ENCODE peak calls at places on chromosomes 12 and 14, in four cellular contexts. One of them, this sample, is unnamed. For H3K4me1, the result is how much of the 10 kb centered on the place peaks cover.

GRCh38 chr14:103453791-103454190 is 68.6 kb downstream of the MARK3 start:
- DNase-seq in Panc1: no peak
- DNase-seq in cardiac muscle cell: no peak
- DNase-seq in adrenal gland: no peak
- DNase-seq in this sample: no peak

GRCh38 chr12:21815306-21816062 is 41.0 kb upstream of the KCNJ8 start:
- DNase-seq in Panc1: no peak
- DNase-seq in cardiac muscle cell: no peak
- DNase-seq in adrenal gland: no peak
- DNase-seq in this sample: no peak

GRCh38 chr12:45703942-45704341 is 25.6 kb upstream of the ARID2 start:
- DNase-seq in Panc1: no peak
- DNase-seq in cardiac muscle cell: no peak
- DNase-seq in adrenal gland: no peak
- DNase-seq in this sample: no peak

GRCh38 chr12:31005944-31006361 is 67.7 kb upstream of the DDX11 start:
- DNase-seq in Panc1: no peak
- DNase-seq in cardiac muscle cell: no peak
- DNase-seq in adrenal gland: no peak
- DNase-seq in this sample: no peak

GRCh38 chr14:65840786-65841185 is 428.3 kb downstream of the FUT8 start:
- DNase-seq in Panc1: no peak
- DNase-seq in cardiac muscle cell: no peak
- DNase-seq in adrenal gland: no peak
- DNase-seq in this sample: no peak

GRCh38 chr12:65965358-65965757 is 141.1 kb downstream of the HMGA2 start:
- DNase-seq in Panc1: no peak
- DNase-seq in cardiac muscle cell: no peak
- DNase-seq in adrenal gland: no peak
- DNase-seq in this sample: no peak

GRCh38 chr14:96098309-96098998 is 59.3 kb downstream of the C14orf132 start:
- DNase-seq in Panc1: peak
- DNase-seq in cardiac muscle cell: peak
- DNase-seq in adrenal gland: peak
- DNase-seq in this sample: peak

GRCh38 chr12:130169256-130169655 is 7.0 kb downstream of the FZD10 start:
- DNase-seq in Panc1: no peak
- DNase-seq in cardiac muscle cell: no peak
- DNase-seq in adrenal gland: no peak
- DNase-seq in this sample: no peak

GRCh38 chr12:12655061-12655460 is 40.9 kb downstream of the GPR19 start:
- DNase-seq in Panc1: no peak
- DNase-seq in cardiac muscle cell: no peak
- DNase-seq in adrenal gland: no peak
- DNase-seq in this sample: no peak

GRCh38 chr14:52067873-52068740 is 752 bp downstream of the NID2 start:
- DNase-seq in Panc1: no peak
- DNase-seq in cardiac muscle cell: peak
- DNase-seq in adrenal gland: no peak
- DNase-seq in this sample: peak

GRCh38 chr14:80634106-80634758 is 307.3 kb downstream of the CEP128 start:
- DNase-seq in Panc1: no peak
- DNase-seq in cardiac muscle cell: no peak
- DNase-seq in adrenal gland: no peak
- DNase-seq in this sample: no peak

GRCh38 chr14:61671086-61671485 is 24.2 kb upstream of the HIF1A start:
- DNase-seq in Panc1: no peak
- DNase-seq in cardiac muscle cell: no peak
- DNase-seq in adrenal gland: no peak
- DNase-seq in this sample: no peak

GRCh38 chr12:130016986-130017385 is 113.2 kb upstream of the TMEM132D start:
- DNase-seq in Panc1: no peak
- DNase-seq in cardiac muscle cell: no peak
- DNase-seq in adrenal gland: no peak
- DNase-seq in this sample: no peak

GRCh38 chr12:120869376-120869775 is 34.8 kb downstream of the SPPL3 start:
- DNase-seq in Panc1: no peak
- DNase-seq in cardiac muscle cell: no peak
- DNase-seq in adrenal gland: no peak
- DNase-seq in this sample: no peak

GRCh38 chr12:6855322-6855721 is 3.4 kb downstream of the USP5 start:
- DNase-seq in Panc1: no peak
- DNase-seq in cardiac muscle cell: no peak
- DNase-seq in adrenal gland: no peak
- DNase-seq in this sample: no peak

GRCh38 chr14:103840016-103840415 is 7.4 kb downstream of the PPP1R13B start:
- DNase-seq in Panc1: no peak
- DNase-seq in cardiac muscle cell: no peak
- DNase-seq in adrenal gland: no peak
- DNase-seq in this sample: no peak

GRCh38 chr14:101357559-101358319 is 203.6 kb upstream of the DIO3 start:
- DNase-seq in Panc1: no peak
- DNase-seq in cardiac muscle cell: no peak
- DNase-seq in adrenal gland: no peak
- DNase-seq in this sample: no peak

GRCh38 chr14:105974902-105975301 is 448.5 kb downstream of the TMEM121 start:
- DNase-seq in Panc1: no peak
- DNase-seq in cardiac muscle cell: no peak
- DNase-seq in adrenal gland: no peak
- DNase-seq in this sample: no peak

GRCh38 chr12:40502322-40502721 is 189.9 kb upstream of the CNTN1 start:
- DNase-seq in Panc1: no peak
- DNase-seq in cardiac muscle cell: no peak
- DNase-seq in adrenal gland: no peak
- DNase-seq in this sample: no peak

GRCh38 chr12:69886101-69886500 is 61.1 kb downstream of the MYRFL start:
- DNase-seq in Panc1: no peak
- DNase-seq in cardiac muscle cell: no peak
- DNase-seq in adrenal gland: no peak
- DNase-seq in this sample: no peak

DNA sequence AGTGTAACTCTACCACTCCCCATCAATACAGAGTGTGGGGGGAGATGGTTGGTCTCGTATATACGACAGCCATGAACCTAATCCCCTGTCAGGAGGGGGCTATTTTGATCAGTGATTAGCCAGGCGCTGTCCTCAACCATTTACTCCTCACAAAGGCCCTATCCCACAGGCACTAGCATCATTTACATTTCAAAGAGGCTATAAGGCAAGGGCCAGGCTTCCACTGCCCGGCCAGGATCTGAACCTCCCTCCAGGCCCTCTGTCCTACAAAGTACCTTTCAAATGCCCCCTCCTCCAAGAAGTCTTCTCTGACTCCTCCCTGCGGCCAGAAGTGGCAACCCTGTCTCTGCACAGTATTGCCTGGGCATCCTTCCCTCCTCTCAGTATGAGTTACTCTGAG is 74.7 kb downstream of the ITPK1 start:
- DNase-seq in Panc1: no peak
- DNase-seq in cardiac muscle cell: no peak
- DNase-seq in adrenal gland: no peak
- DNase-seq in this sample: no peak
- H3K4me1 ChIP-seq in Panc1: under half
- H3K4me1 ChIP-seq in cardiac muscle cell: half or more
- H3K4me1 ChIP-seq in adrenal gland: under half
- H3K4me1 ChIP-seq in this sample: under half

GRCh38 chr12:57166971-57167371 is 19.6 kb upstream of the LRP1-AS start:
- DNase-seq in Panc1: peak
- DNase-seq in cardiac muscle cell: no peak
- DNase-seq in adrenal gland: no peak
- DNase-seq in this sample: no peak
- H3K27ac ChIP-seq in Panc1: no peak
- H3K27ac ChIP-seq in cardiac muscle cell: no peak
- H3K27ac ChIP-seq in adrenal gland: no peak
- H3K27ac ChIP-seq in this sample: no peak

GRCh38 chr12:67991158-67991557 is 1.9 kb downstream of the IFNG-AS1 start:
- DNase-seq in Panc1: no peak
- DNase-seq in cardiac muscle cell: no peak
- DNase-seq in adrenal gland: no peak
- DNase-seq in this sample: no peak
- H3K4me1 ChIP-seq in Panc1: under half
- H3K4me1 ChIP-seq in cardiac muscle cell: under half
- H3K4me1 ChIP-seq in adrenal gland: under half
- H3K4me1 ChIP-seq in this sample: under half

DNA sequence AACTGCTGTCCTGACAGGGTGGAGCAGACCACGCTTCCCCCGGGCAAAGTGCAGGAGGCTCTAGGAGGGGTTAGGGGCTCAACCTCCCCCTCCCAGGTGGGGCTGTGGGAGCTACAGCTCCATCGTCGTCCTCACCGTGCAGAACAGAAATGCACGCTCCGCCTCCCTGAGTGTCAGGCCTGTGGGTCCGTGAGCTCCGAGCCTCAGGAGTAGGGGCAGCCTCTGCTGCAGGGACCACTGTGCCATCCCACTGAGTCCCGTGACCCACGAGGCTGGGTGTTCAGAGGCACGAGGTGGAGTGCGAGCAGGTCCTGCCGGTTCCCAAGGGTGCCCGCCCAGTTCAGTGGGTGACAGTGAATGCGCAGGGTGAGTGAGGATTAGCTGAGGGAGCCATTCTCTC is 48.6 kb downstream of the CACNA1C start:
- DNase-seq in Panc1: no peak
- DNase-seq in cardiac muscle cell: no peak
- DNase-seq in adrenal gland: no peak
- DNase-seq in this sample: no peak
- H3K27ac ChIP-seq in Panc1: no peak
- H3K27ac ChIP-seq in cardiac muscle cell: peak
- H3K27ac ChIP-seq in adrenal gland: no peak
- H3K27ac ChIP-seq in this sample: no peak

GRCh38 chr14:59320771-59321170 is 132.3 kb downstream of the DAAM1 start:
- DNase-seq in Panc1: no peak
- DNase-seq in cardiac muscle cell: no peak
- DNase-seq in adrenal gland: no peak
- DNase-seq in this sample: no peak
- H3K4me1 ChIP-seq in Panc1: under half
- H3K4me1 ChIP-seq in cardiac muscle cell: under half
- H3K4me1 ChIP-seq in adrenal gland: under half
- H3K4me1 ChIP-seq in this sample: under half